ENCODE peak calls at places on chromosomes 16 and 17, in six cellular contexts. S is IMR-90, U is heart left ventricle, F is A549, L is breast epithelium, R is HCT116. H is an unnamed sample.

GRCh38 chr16:80986557-80986956 is 20.1 kb downstream of the CMC2 start:
- DNase-seq in S (no peak), U (no peak), F (no peak), L (no peak), R (no peak), H (no peak)

GRCh38 chr16:1152123-1152638 is 725 bp upstream of the CACNA1H start:
- DNase-seq in S (no peak), U (peak; percentile 50), F (peak; percentile 24), L (no peak), R (no peak), H (no peak)

GRCh38 chr16:67279296-67280089 is at the start of gene PLEKHG4:
- DNase-seq in S (peak; percentile 66), U (peak; percentile 72), F (peak; percentile 93), L (peak; percentile 61), R (peak; percentile 52), H (peak; percentile 84)

GRCh38 chr16:1012135-1012534 is 30.6 kb downstream of the SOX8 start:
- DNase-seq in S (no peak), U (no peak), F (no peak), L (no peak), R (no peak), H (no peak)

GRCh38 chr16:21940570-21940969 is 12.6 kb upstream of the UQCRC2 start:
- DNase-seq in S (no peak), U (no peak), F (no peak), L (no peak), R (no peak), H (no peak)

GRCh38 chr17:41287050-41287449 is 11.6 kb downstream of the KRTAP9-7 start:
- DNase-seq in S (no peak), U (no peak), F (no peak), L (no peak), R (no peak), H (no peak)

GRCh38 chr17:9472541-9472940 is 103.1 kb downstream of the STX8 start:
- DNase-seq in S (peak; percentile 55), U (peak; percentile 65), F (no peak), L (no peak), R (no peak), H (no peak)

GRCh38 chr17:57143919-57144318 is 58.9 kb downstream of the AKAP1 start:
- DNase-seq in S (no peak), U (no peak), F (no peak), L (no peak), R (no peak), H (no peak)

GRCh38 chr17:1989135-1989534 is 36.0 kb downstream of the RTN4RL1 start:
- DNase-seq in S (peak; percentile 88), U (no peak), F (peak; percentile 55), L (no peak), R (peak; percentile 12), H (no peak)

GRCh38 chr17:3885271-3885670 is 7.6 kb downstream of the CAMKK1 start:
- DNase-seq in S (no peak), U (no peak), F (no peak), L (no peak), R (no peak), H (no peak)

GRCh38 chr17:79800325-79801155 is 3.7 kb upstream of the CBX8 start:
- DNase-seq in S (peak; percentile 39), U (no peak), F (no peak), L (no peak), R (peak; percentile 50), H (no peak)

GRCh38 chr16:13781579-13782338 is 138.2 kb upstream of the ERCC4 start:
- DNase-seq in S (no peak), U (peak; percentile 32), F (no peak), L (no peak), R (no peak), H (no peak)

GRCh38 chr17:27513849-27514248 is 57.6 kb downstream of the KSR1 start:
- DNase-seq in S (no peak), U (no peak), F (no peak), L (no peak), R (no peak), H (no peak)

GRCh38 chr16:1030381-1030901 is 42.1 kb upstream of the SSTR5 start:
- DNase-seq in S (no peak), U (peak; percentile 63), F (no peak), L (no peak), R (no peak), H (no peak)

GRCh38 chr16:62041401-62041800 is 5.2 kb upstream of the CDH8 start:
- DNase-seq in S (no peak), U (no peak), F (peak; percentile 5), L (no peak), R (no peak), H (no peak)

GRCh38 chr17:77164483-77165030 is 23.8 kb downstream of the SEC14L1 start:
- DNase-seq in S (peak; percentile 53), U (no peak), F (no peak), L (no peak), R (no peak), H (no peak)

GRCh38 chr16:56832768-56833167 is 32.2 kb upstream of the SLC12A3 start:
- DNase-seq in S (no peak), U (no peak), F (no peak), L (no peak), R (no peak), H (no peak)

GRCh38 chr17:67053438-67054000 is 9.2 kb downstream of the CACNG1 start:
- DNase-seq in S (no peak), U (no peak), F (no peak), L (no peak), R (no peak), H (no peak)
- H3K9me3 ChIP-seq in S (peaks cover 11% of the 10 kb centered on the region), U (peaks cover 16% of the 10 kb centered on the region), F (peaks cover 18% of the 10 kb centered on the region), L (peaks cover 21% of the 10 kb centered on the region), R (peaks cover 12% of the 10 kb centered on the region), H (no peaks in the 10 kb centered on the region)

GRCh38 chr17:42748906-42749798 is 4.3 kb upstream of the EZH1 start:
- DNase-seq in S (no peak), U (no peak), F (no peak), L (no peak), R (no peak), H (peak; percentile 31)

GRCh38 chr17:42748202-42748905 is 3.5 kb upstream of the EZH1 start:
- DNase-seq in S (no peak), U (no peak), F (no peak), L (no peak), R (no peak), H (no peak)

GRCh38 chr17:42743595-42744282 is 1.1 kb downstream of the EZH1 start:
- DNase-seq in S (no peak), U (no peak), F (peak; percentile 61), L (no peak), R (no peak), H (no peak)

GRCh38 chr17:42744283-42744805 is 496 bp downstream of the EZH1 start:
- DNase-seq in S (peak; percentile 41), U (peak; percentile 85), F (peak; percentile 80), L (peak; percentile 68), R (peak; percentile 21), H (peak; percentile 76)

GRCh38 chr17:42744806-42745617 is at the start of gene EZH1:
- DNase-seq in S (peak; percentile 86), U (peak; percentile 93), F (peak; percentile 100), L (peak; percentile 84), R (peak; percentile 76), H (peak; percentile 94)
- TF ChIP-seq POLR2A in S (peak; percentile 60), U (no peak), F (peak; percentile 63), L (peak; percentile 86), R (peak; percentile 56), H (no peak)

DNA sequence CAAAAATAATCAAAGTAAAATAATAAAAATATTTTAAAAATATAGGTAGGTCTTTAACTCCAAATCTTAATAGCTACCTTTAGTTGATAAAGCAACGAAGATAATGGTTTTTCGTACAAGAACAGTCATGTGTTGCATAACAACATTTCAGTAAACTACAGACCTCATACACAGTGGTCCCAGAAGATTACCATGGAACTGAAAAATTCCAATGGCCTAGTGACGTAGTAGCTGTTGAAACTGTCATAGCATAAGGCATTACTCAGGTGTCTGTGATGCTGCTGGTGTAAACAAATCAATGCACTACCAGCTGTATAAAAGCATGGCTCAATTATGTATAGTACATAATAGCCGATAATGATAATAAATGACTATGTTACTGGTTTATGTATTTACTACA is 43.9 kb downstream of the CREBBP start:
- DNase-seq in S (peak; percentile 89), U (no peak), F (no peak), L (no peak), R (no peak), H (no peak)
- H3K9me3 ChIP-seq in S (peaks cover 4% of the 10 kb centered on the region), U (peaks cover 20% of the 10 kb centered on the region), F (peaks cover 14% of the 10 kb centered on the region), L (peaks cover 10% of the 10 kb centered on the region), R (peaks cover 17% of the 10 kb centered on the region), H (peaks cover 12% of the 10 kb centered on the region)

DNA sequence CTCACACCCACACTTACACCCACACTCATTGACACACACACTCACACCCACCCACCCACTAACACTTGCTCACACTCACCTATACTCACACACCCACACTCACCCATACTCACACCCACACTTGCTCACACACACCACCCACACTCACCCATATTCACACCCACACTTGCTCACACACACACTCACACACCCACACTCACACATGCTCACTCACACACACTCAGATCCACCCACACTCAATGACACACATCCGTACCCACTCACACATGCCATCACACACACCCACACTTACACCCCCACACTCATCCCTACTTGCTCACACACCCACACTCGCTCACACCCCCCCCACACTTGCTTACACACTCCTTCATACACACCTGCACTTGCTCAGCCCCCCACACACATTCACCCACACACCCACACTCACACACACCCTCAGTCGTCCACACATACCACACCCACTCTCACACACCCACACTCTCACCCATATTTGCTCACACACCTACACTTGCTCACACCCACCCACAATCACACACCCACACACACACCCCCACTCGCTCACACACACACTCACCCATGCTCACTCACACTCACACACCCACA is 321.1 kb upstream of the N4BP1 start:
- DNase-seq in S (no peak), U (no peak), F (no peak), L (no peak), R (no peak), H (no peak)
- TF ChIP-seq POLR2A in S (no peak), U (no peak), F (no peak), L (no peak), R (no peak), H (no peak)

DNA sequence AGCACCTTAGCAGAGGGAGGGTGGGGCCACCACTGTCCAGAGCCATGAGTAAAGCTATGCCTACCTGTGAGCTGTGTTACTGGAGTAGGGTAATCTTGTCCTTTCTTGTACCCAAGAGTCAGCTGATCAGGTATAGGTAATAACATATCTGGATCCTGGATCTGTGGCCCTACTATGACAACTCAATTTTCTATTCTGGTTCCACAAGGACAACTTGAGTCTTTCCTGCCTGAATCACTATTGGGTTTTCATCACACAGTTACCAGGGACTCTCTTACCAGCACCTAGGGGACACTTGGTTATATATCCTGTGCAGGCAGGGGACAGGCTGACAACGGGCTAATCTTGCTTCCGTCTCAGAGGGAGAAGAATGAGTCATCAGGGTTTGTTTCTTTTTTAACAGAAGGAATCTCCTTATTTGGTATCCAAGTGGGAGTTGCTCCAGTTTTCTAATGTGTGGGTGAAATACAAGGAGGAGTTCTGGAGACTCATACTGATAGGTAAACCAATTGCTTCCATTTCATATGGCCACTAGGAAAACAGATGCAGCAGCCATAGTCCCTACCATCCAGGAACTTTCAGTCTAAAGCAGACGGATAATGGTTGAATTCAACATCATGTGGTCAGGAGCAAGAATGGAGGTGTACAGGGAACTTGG is 6.8 kb downstream of the ZNF267 start:
- DNase-seq in S (peak; percentile 80), U (no peak), F (no peak), L (no peak), R (no peak), H (no peak)
- H3K9me3 ChIP-seq in S (peaks cover 2% of the 10 kb centered on the region), U (no peaks in the 10 kb centered on the region), F (peaks cover 83% of the 10 kb centered on the region), L (no peaks in the 10 kb centered on the region), R (no peaks in the 10 kb centered on the region), H (no peaks in the 10 kb centered on the region)

GRCh38 chr17:43367588-43368242 is 31.1 kb upstream of the ARL4D start:
- DNase-seq in S (peak; percentile 97), U (no peak), F (peak; percentile 90), L (no peak), R (peak; percentile 96), H (no peak)
- TF ChIP-seq POLR2A in S (peak; percentile 100), U (no peak), F (peak; percentile 97), L (no peak), R (peak; percentile 100), H (no peak)

H was measured in stomach.